ENCODE peak calls at places on chromosomes 5 and 9, in four cellular contexts. X, F, G and W are unnamed samples.

GRCh38 chr9:131776473-131776872 is 36.6 kb upstream of the RAPGEF1 start:
- DNase-seq in X (no peak), F (peak), G (no peak), W (peak)

GRCh38 chr5:33964132-33964531 is 20.4 kb downstream of the SLC45A2 start:
- DNase-seq in X (no peak), F (no peak), G (no peak), W (no peak)

GRCh38 chr9:131423171-131423581 is 29.3 kb downstream of the PRRC2B start:
- DNase-seq in X (no peak), F (no peak), G (peak), W (peak)

GRCh38 chr5:58114324-58114723 is 345.6 kb downstream of the PLK2 start:
- DNase-seq in X (no peak), F (no peak), G (no peak), W (peak)

GRCh38 chr9:126147186-126147585 is 179.4 kb upstream of the MVB12B start:
- DNase-seq in X (no peak), F (peak), G (no peak), W (no peak)

GRCh38 chr9:31335529-31336234 is 1048.8 kb upstream of the ACO1 start:
- DNase-seq in X (no peak), F (no peak), G (no peak), W (no peak)

GRCh38 chr5:53463909-53464621 is 16.4 kb upstream of the FST start:
- DNase-seq in X (no peak), F (no peak), G (no peak), W (no peak)

GRCh38 chr5:42621242-42621641 is 135.4 kb upstream of the CCDC152 start:
- DNase-seq in X (no peak), F (no peak), G (no peak), W (no peak)

GRCh38 chr5:1663186-1663585 is 136.5 kb downstream of the MRPL36 start:
- DNase-seq in X (no peak), F (no peak), G (no peak), W (no peak)

GRCh38 chr9:5448016-5448415 is 2.3 kb upstream of the CD274 start:
- DNase-seq in X (no peak), F (no peak), G (no peak), W (no peak)

GRCh38 chr9:20844916-20845315 is 160.9 kb downstream of the FOCAD start:
- DNase-seq in X (no peak), F (no peak), G (no peak), W (no peak)

GRCh38 chr5:7420506-7421280 is 24.8 kb downstream of the ADCY2 start:
- DNase-seq in X (no peak), F (no peak), G (no peak), W (no peak)

GRCh38 chr9:70587143-70587710 is 172.8 kb upstream of the KLF9 start:
- DNase-seq in X (peak), F (no peak), G (no peak), W (peak)

GRCh38 chr5:92687793-92688467 is 893.1 kb downstream of the NR2F1-AS1 start:
- DNase-seq in X (no peak), F (no peak), G (no peak), W (peak)

GRCh38 chr5:9361835-9362234 is 184.0 kb downstream of the SEMA5A start:
- DNase-seq in X (no peak), F (peak), G (no peak), W (peak)

GRCh38 chr5:102196481-102196880 is 99.6 kb downstream of the SLCO4C1 start:
- DNase-seq in X (no peak), F (no peak), G (no peak), W (no peak)

GRCh38 chr5:75701856-75702255 is 15.4 kb downstream of the POC5 start:
- DNase-seq in X (no peak), F (no peak), G (no peak), W (no peak)

GRCh38 chr9:14153310-14153720 is 160.6 kb downstream of the NFIB start:
- DNase-seq in X (no peak), F (no peak), G (no peak), W (no peak)

GRCh38 chr9:127558581-127559246 is 53.4 kb upstream of the STXBP1 start:
- DNase-seq in X (no peak), F (no peak), G (no peak), W (no peak)

GRCh38 chr5:121967187-121967586 is 5.4 kb downstream of the SRFBP1 start:
- DNase-seq in X (no peak), F (no peak), G (no peak), W (no peak)

GRCh38 chr5:132093310-132093709 is 19.7 kb downstream of the CSF2 start:
- DNase-seq in X (no peak), F (no peak), G (no peak), W (no peak)

GRCh38 chr9:37919166-37919955 is 15.4 kb upstream of the SLC25A51 start:
- DNase-seq in X (no peak), F (no peak), G (no peak), W (no peak)

GRCh38 chr9:109336409-109336808 is 15.6 kb upstream of the EPB41L4B start:
- DNase-seq in X (no peak), F (no peak), G (no peak), W (no peak)

GRCh38 chr5:53303105-53303504 is 177.3 kb upstream of the FST start:
- DNase-seq in X (peak), F (no peak), G (no peak), W (peak)

GRCh38 chr9:114382951-114383865 is 4.6 kb downstream of the AKNA start:
- DNase-seq in X (peak), F (no peak), G (no peak), W (no peak)

GRCh38 chr9:121960665-121961064 is 132.4 kb downstream of the TTLL11 start:
- DNase-seq in X (no peak), F (no peak), G (no peak), W (no peak)

GRCh38 chr5:10585120-10585915 is 21.4 kb downstream of the ANKRD33B start:
- DNase-seq in X (no peak), F (no peak), G (no peak), W (no peak)

GRCh38 chr9:113962391-113962790 is 86.3 kb downstream of the ZNF618 start:
- DNase-seq in X (no peak), F (no peak), G (no peak), W (no peak)

GRCh38 chr9:127971357-127972315 is 9.2 kb downstream of the EEIG1 start:
- DNase-seq in X (no peak), F (no peak), G (no peak), W (no peak)

GRCh38 chr9:95494022-95494415 is 22.8 kb downstream of the PTCH1 start:
- DNase-seq in X (no peak), F (no peak), G (peak), W (no peak)